ENCODE peak calls at places on chromosomes 4 and X, in ten cellular contexts. One of them, this sample, is unnamed.

GRCh38 chrX:47608130-47608810 is 11.4 kb downstream of the SYN1 start:
- DNase-seq in kidney epithelial cell: no peak
- DNase-seq in left lung: no peak
- DNase-seq in dorsolateral prefrontal cortex: peak; percentile 70
- DNase-seq in GM12878: no peak
- DNase-seq in fibroblast of mammary gland: no peak
- DNase-seq in AG10803: no peak
- DNase-seq in mammary epithelial cell: no peak
- DNase-seq in GM12865: no peak
- DNase-seq in GM23338: peak; percentile 74
- DNase-seq in this sample: no peak

GRCh38 chrX:87687703-87688102 is 170.1 kb downstream of the KLHL4 start:
- DNase-seq in dorsolateral prefrontal cortex: no peak
- DNase-seq in left lung: no peak
- DNase-seq in mammary epithelial cell: no peak
- DNase-seq in kidney epithelial cell: no peak
- DNase-seq in AG10803: no peak
- DNase-seq in fibroblast of mammary gland: no peak
- DNase-seq in GM12865: no peak
- DNase-seq in GM23338: no peak
- DNase-seq in GM12878: no peak
- DNase-seq in this sample: no peak

GRCh38 chr4:15918484-15919129 is 19.9 kb downstream of the FGFBP1 start:
- DNase-seq in mammary epithelial cell: peak; percentile 76
- DNase-seq in dorsolateral prefrontal cortex: no peak
- DNase-seq in fibroblast of mammary gland: no peak
- DNase-seq in GM23338: no peak
- DNase-seq in left lung: peak; percentile 49
- DNase-seq in GM12878: no peak
- DNase-seq in GM12865: no peak
- DNase-seq in kidney epithelial cell: no peak
- DNase-seq in AG10803: no peak
- DNase-seq in this sample: no peak

GRCh38 chr4:1249731-1250526 is 999 bp upstream of the CTBP1 start:
- DNase-seq in kidney epithelial cell: no peak
- DNase-seq in GM12878: no peak
- DNase-seq in AG10803: peak; percentile 71
- DNase-seq in GM12865: peak; percentile 72
- DNase-seq in mammary epithelial cell: peak; percentile 28
- DNase-seq in dorsolateral prefrontal cortex: peak; percentile 29
- DNase-seq in GM23338: peak; percentile 66
- DNase-seq in fibroblast of mammary gland: no peak
- DNase-seq in left lung: peak; percentile 55
- DNase-seq in this sample: no peak

GRCh38 chrX:100654256-100654655 is 10.3 kb downstream of the SRPX2 start:
- DNase-seq in fibroblast of mammary gland: peak; percentile 64
- DNase-seq in dorsolateral prefrontal cortex: no peak
- DNase-seq in kidney epithelial cell: no peak
- DNase-seq in mammary epithelial cell: no peak
- DNase-seq in GM12878: no peak
- DNase-seq in AG10803: peak; percentile 45
- DNase-seq in GM12865: no peak
- DNase-seq in GM23338: peak; percentile 60
- DNase-seq in left lung: no peak
- DNase-seq in this sample: no peak

GRCh38 chr4:7721984-7722551 is 217.6 kb downstream of the AFAP1 start:
- DNase-seq in dorsolateral prefrontal cortex: no peak
- DNase-seq in fibroblast of mammary gland: no peak
- DNase-seq in GM12865: no peak
- DNase-seq in left lung: no peak
- DNase-seq in mammary epithelial cell: no peak
- DNase-seq in GM12878: no peak
- DNase-seq in AG10803: no peak
- DNase-seq in kidney epithelial cell: no peak
- DNase-seq in GM23338: no peak
- DNase-seq in this sample: no peak

GRCh38 chr4:71081192-71081591 is 87.7 kb downstream of the DCK start:
- DNase-seq in kidney epithelial cell: no peak
- DNase-seq in AG10803: no peak
- DNase-seq in GM12865: no peak
- DNase-seq in mammary epithelial cell: no peak
- DNase-seq in GM23338: no peak
- DNase-seq in left lung: no peak
- DNase-seq in dorsolateral prefrontal cortex: peak; percentile 37
- DNase-seq in GM12878: no peak
- DNase-seq in fibroblast of mammary gland: no peak
- DNase-seq in this sample: no peak

GRCh38 chr4:123599920-123600394 is 203.4 kb downstream of the SPRY1 start:
- DNase-seq in dorsolateral prefrontal cortex: peak; percentile 49
- DNase-seq in left lung: peak; percentile 73
- DNase-seq in mammary epithelial cell: no peak
- DNase-seq in GM12878: peak; percentile 85
- DNase-seq in GM23338: peak; percentile 73
- DNase-seq in AG10803: peak; percentile 67
- DNase-seq in GM12865: peak; percentile 90
- DNase-seq in fibroblast of mammary gland: peak; percentile 42
- DNase-seq in kidney epithelial cell: no peak
- DNase-seq in this sample: no peak

GRCh38 chr4:128287871-128288688 is 467 bp upstream of the PGRMC2 start:
- DNase-seq in GM12878: peak; percentile 97
- DNase-seq in dorsolateral prefrontal cortex: peak; percentile 98
- DNase-seq in left lung: peak; percentile 99
- DNase-seq in GM12865: peak; percentile 99
- DNase-seq in fibroblast of mammary gland: peak; percentile 98
- DNase-seq in AG10803: peak; percentile 100
- DNase-seq in mammary epithelial cell: peak; percentile 99
- DNase-seq in kidney epithelial cell: peak; percentile 93
- DNase-seq in GM23338: peak; percentile 100
- DNase-seq in this sample: peak; percentile 97

GRCh38 chr4:74287791-74288190 is 20.5 kb upstream of the EPGN start:
- DNase-seq in GM23338: no peak
- DNase-seq in fibroblast of mammary gland: no peak
- DNase-seq in AG10803: no peak
- DNase-seq in left lung: no peak
- DNase-seq in mammary epithelial cell: no peak
- DNase-seq in GM12865: no peak
- DNase-seq in dorsolateral prefrontal cortex: no peak
- DNase-seq in kidney epithelial cell: no peak
- DNase-seq in GM12878: no peak
- DNase-seq in this sample: no peak

GRCh38 chr4:158299459-158300007 is 89.2 kb downstream of the TMEM144 start:
- DNase-seq in AG10803: no peak
- DNase-seq in fibroblast of mammary gland: no peak
- DNase-seq in GM12878: no peak
- DNase-seq in dorsolateral prefrontal cortex: no peak
- DNase-seq in GM23338: no peak
- DNase-seq in GM12865: no peak
- DNase-seq in kidney epithelial cell: no peak
- DNase-seq in left lung: no peak
- DNase-seq in mammary epithelial cell: no peak
- DNase-seq in this sample: no peak

GRCh38 chr4:76459291-76459723 is 24.3 kb downstream of the SHROOM3 start:
- DNase-seq in left lung: no peak
- DNase-seq in GM12878: no peak
- DNase-seq in kidney epithelial cell: peak; percentile 87
- DNase-seq in GM23338: peak; percentile 97
- DNase-seq in AG10803: peak; percentile 63
- DNase-seq in fibroblast of mammary gland: peak; percentile 5
- DNase-seq in mammary epithelial cell: peak; percentile 5
- DNase-seq in dorsolateral prefrontal cortex: no peak
- DNase-seq in GM12865: no peak
- DNase-seq in this sample: peak; percentile 24

GRCh38 chrX:10041383-10041782 is 74.2 kb downstream of the CLDN34 start:
- DNase-seq in fibroblast of mammary gland: no peak
- DNase-seq in GM23338: peak; percentile 72
- DNase-seq in mammary epithelial cell: no peak
- DNase-seq in dorsolateral prefrontal cortex: no peak
- DNase-seq in kidney epithelial cell: peak; percentile 45
- DNase-seq in AG10803: peak; percentile 82
- DNase-seq in left lung: no peak
- DNase-seq in GM12878: no peak
- DNase-seq in GM12865: no peak
- DNase-seq in this sample: no peak

GRCh38 chr4:24730256-24731001 is 64.9 kb upstream of the SOD3 start:
- DNase-seq in fibroblast of mammary gland: peak; percentile 86
- DNase-seq in kidney epithelial cell: no peak
- DNase-seq in GM23338: no peak
- DNase-seq in AG10803: peak; percentile 87
- DNase-seq in GM12865: no peak
- DNase-seq in mammary epithelial cell: no peak
- DNase-seq in dorsolateral prefrontal cortex: peak; percentile 85
- DNase-seq in GM12878: no peak
- DNase-seq in left lung: peak; percentile 56
- DNase-seq in this sample: no peak

GRCh38 chr4:2073808-2074481 is 14.8 kb downstream of the NAT8L start:
- DNase-seq in kidney epithelial cell: no peak
- DNase-seq in dorsolateral prefrontal cortex: peak; percentile 70
- DNase-seq in GM23338: no peak
- DNase-seq in mammary epithelial cell: no peak
- DNase-seq in GM12878: no peak
- DNase-seq in GM12865: no peak
- DNase-seq in fibroblast of mammary gland: no peak
- DNase-seq in AG10803: no peak
- DNase-seq in left lung: peak; percentile 30
- DNase-seq in this sample: no peak

GRCh38 chr4:100391913-100392312 is 125.9 kb downstream of the EMCN start:
- DNase-seq in dorsolateral prefrontal cortex: no peak
- DNase-seq in fibroblast of mammary gland: peak; percentile 69
- DNase-seq in mammary epithelial cell: peak; percentile 68
- DNase-seq in GM23338: no peak
- DNase-seq in GM12878: no peak
- DNase-seq in left lung: no peak
- DNase-seq in AG10803: peak; percentile 68
- DNase-seq in kidney epithelial cell: no peak
- DNase-seq in GM12865: peak; percentile 35
- DNase-seq in this sample: no peak

GRCh38 chrX:2610246-2611170 is 80.6 kb upstream of the CD99 start:
- DNase-seq in kidney epithelial cell: no peak
- DNase-seq in left lung: no peak
- DNase-seq in fibroblast of mammary gland: no peak
- DNase-seq in GM12878: no peak
- DNase-seq in AG10803: peak; percentile 21
- DNase-seq in dorsolateral prefrontal cortex: no peak
- DNase-seq in GM23338: no peak
- DNase-seq in mammary epithelial cell: no peak
- DNase-seq in GM12865: no peak
- DNase-seq in this sample: no peak

GRCh38 chrX:76127341-76127740 is 45.5 kb upstream of the PBDC1 start:
- DNase-seq in mammary epithelial cell: no peak
- DNase-seq in left lung: no peak
- DNase-seq in fibroblast of mammary gland: no peak
- DNase-seq in GM23338: peak; percentile 7
- DNase-seq in kidney epithelial cell: no peak
- DNase-seq in dorsolateral prefrontal cortex: no peak
- DNase-seq in AG10803: no peak
- DNase-seq in GM12865: peak; percentile 1
- DNase-seq in GM12878: no peak
- DNase-seq in this sample: no peak

DNA sequence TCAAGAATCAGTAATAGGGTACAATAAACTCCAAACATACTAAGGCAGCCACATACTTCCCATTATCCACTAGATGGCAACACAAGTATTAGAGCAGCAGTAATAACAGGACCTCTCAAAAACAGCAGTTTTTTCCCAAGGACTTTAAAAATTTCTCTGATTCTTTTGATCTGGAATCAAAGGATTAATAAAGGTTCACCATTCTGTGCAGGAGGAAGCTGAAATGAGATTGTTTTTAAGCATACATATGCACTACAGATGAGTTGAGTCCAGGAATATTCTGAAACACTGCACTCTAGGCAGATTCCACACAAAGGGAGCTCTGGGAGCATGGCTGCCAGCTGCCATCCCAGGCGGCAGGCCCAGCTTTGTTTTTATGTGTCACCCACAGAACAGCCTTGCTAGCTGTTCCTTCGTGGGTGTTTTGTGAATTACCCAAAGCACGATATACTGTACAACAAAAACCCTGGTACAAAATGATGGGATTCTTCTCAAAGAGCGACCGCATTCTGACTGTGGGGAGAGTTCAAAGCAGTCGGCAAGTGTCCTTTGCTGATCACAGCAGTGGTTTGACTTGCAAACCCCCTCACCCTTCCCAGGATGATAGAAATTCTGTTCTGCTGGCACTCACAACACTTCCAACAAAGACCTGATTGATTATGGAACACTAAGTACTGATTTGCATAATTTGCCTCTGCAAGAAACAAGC is 61.0 kb downstream of the STX18 start:
- DNase-seq in AG10803: peak; percentile 61
- DNase-seq in GM23338: no peak
- DNase-seq in left lung: no peak
- DNase-seq in dorsolateral prefrontal cortex: peak; percentile 89
- DNase-seq in kidney epithelial cell: no peak
- DNase-seq in GM12865: no peak
- DNase-seq in fibroblast of mammary gland: peak; percentile 50
- DNase-seq in mammary epithelial cell: no peak
- DNase-seq in GM12878: no peak
- DNase-seq in this sample: no peak
- TF ChIP-seq CTCF in AG10803: peak; percentile 77
- TF ChIP-seq CTCF in GM23338: peak; percentile 47
- TF ChIP-seq CTCF in left lung: no peak
- TF ChIP-seq CTCF in dorsolateral prefrontal cortex: peak; percentile 62
- TF ChIP-seq CTCF in kidney epithelial cell: peak; percentile 47
- TF ChIP-seq CTCF in GM12865: peak; percentile 10
- TF ChIP-seq CTCF in fibroblast of mammary gland: peak; percentile 71
- TF ChIP-seq CTCF in mammary epithelial cell: peak; percentile 45
- TF ChIP-seq CTCF in GM12878: peak; percentile 37
- TF ChIP-seq CTCF in this sample: peak; percentile 43

GRCh38 chr4:81032174-81032551 is 1.7 kb downstream of the BMP3 start:
- DNase-seq in GM23338: peak; percentile 41
- DNase-seq in GM12865: no peak
- DNase-seq in kidney epithelial cell: no peak
- DNase-seq in dorsolateral prefrontal cortex: no peak
- DNase-seq in left lung: no peak
- DNase-seq in AG10803: no peak
- DNase-seq in GM12878: no peak
- DNase-seq in mammary epithelial cell: no peak
- DNase-seq in fibroblast of mammary gland: no peak
- DNase-seq in this sample: no peak
- H3K4me3 ChIP-seq in GM23338: peak overlapping the region; percentile 77
- H3K4me3 ChIP-seq in GM12865: no peak overlapping the region
- H3K4me3 ChIP-seq in kidney epithelial cell: no peak overlapping the region
- H3K4me3 ChIP-seq in dorsolateral prefrontal cortex: no peak overlapping the region
- H3K4me3 ChIP-seq in left lung: no peak overlapping the region
- H3K4me3 ChIP-seq in AG10803: no peak overlapping the region
- H3K4me3 ChIP-seq in GM12878: no peak overlapping the region
- H3K4me3 ChIP-seq in mammary epithelial cell: no peak overlapping the region
- H3K4me3 ChIP-seq in fibroblast of mammary gland: no peak overlapping the region
- H3K4me3 ChIP-seq in this sample: no peak overlapping the region

GRCh38 chr4:72397314-72397713 is 171.7 kb downstream of the ADAMTS3 start:
- DNase-seq in left lung: peak; percentile 53
- DNase-seq in AG10803: peak; percentile 48
- DNase-seq in mammary epithelial cell: no peak
- DNase-seq in dorsolateral prefrontal cortex: no peak
- DNase-seq in GM12878: no peak
- DNase-seq in fibroblast of mammary gland: no peak
- DNase-seq in kidney epithelial cell: no peak
- DNase-seq in GM12865: no peak
- DNase-seq in GM23338: no peak
- DNase-seq in this sample: no peak
- TF ChIP-seq CTCF in left lung: no peak
- TF ChIP-seq CTCF in AG10803: no peak
- TF ChIP-seq CTCF in mammary epithelial cell: no peak
- TF ChIP-seq CTCF in dorsolateral prefrontal cortex: no peak
- TF ChIP-seq CTCF in GM12878: no peak
- TF ChIP-seq CTCF in fibroblast of mammary gland: no peak
- TF ChIP-seq CTCF in kidney epithelial cell: no peak
- TF ChIP-seq CTCF in GM12865: no peak
- TF ChIP-seq CTCF in GM23338: no peak
- TF ChIP-seq CTCF in this sample: no peak

GRCh38 chrX:129763666-129764065 is 16.1 kb upstream of the SASH3 start:
- DNase-seq in fibroblast of mammary gland: no peak
- DNase-seq in dorsolateral prefrontal cortex: no peak
- DNase-seq in GM12865: no peak
- DNase-seq in AG10803: no peak
- DNase-seq in GM23338: no peak
- DNase-seq in kidney epithelial cell: no peak
- DNase-seq in left lung: no peak
- DNase-seq in GM12878: no peak
- DNase-seq in mammary epithelial cell: no peak
- DNase-seq in this sample: no peak
- H3K4me3 ChIP-seq in fibroblast of mammary gland: no peak overlapping the region
- H3K4me3 ChIP-seq in dorsolateral prefrontal cortex: no peak overlapping the region
- H3K4me3 ChIP-seq in GM12865: no peak overlapping the region
- H3K4me3 ChIP-seq in AG10803: no peak overlapping the region
- H3K4me3 ChIP-seq in GM23338: no peak overlapping the region
- H3K4me3 ChIP-seq in kidney epithelial cell: no peak overlapping the region
- H3K4me3 ChIP-seq in left lung: no peak overlapping the region
- H3K4me3 ChIP-seq in GM12878: no peak overlapping the region
- H3K4me3 ChIP-seq in mammary epithelial cell: no peak overlapping the region
- H3K4me3 ChIP-seq in this sample: no peak overlapping the region